ENCODE peak calls at places on chromosomes 12 and 14, in seven cellular contexts. K is RPMI7951; S is hepatic stellate cell; N is ecto neural progenitor cell; V is left ventricle myocardium inferior; W is HT1080; D is CD8-positive, alpha-beta memory T cell. J is an unnamed sample.

GRCh38 chr12:116497051-116497529 is 62.1 kb upstream of the MAP1LC3B2 start:
- DNase-seq in K (no peak), S (no peak), N (no peak), V (no peak), W (no peak), D (no peak), J (no peak)

GRCh38 chr12:93938921-93939320 is 209.5 kb upstream of the PLXNC1 start:
- DNase-seq in K (no peak), S (no peak), N (no peak), V (no peak), W (no peak), D (no peak), J (no peak)

GRCh38 chr14:54600685-54601084 is 33.8 kb downstream of the SAMD4A start:
- DNase-seq in K (peak; percentile 11), S (no peak), N (no peak), V (no peak), W (peak; percentile 28), D (no peak), J (no peak)

GRCh38 chr14:62592877-62593276 is 452.4 kb downstream of the KCNH5 start:
- DNase-seq in K (no peak), S (no peak), N (no peak), V (no peak), W (peak; percentile 47), D (no peak), J (peak; percentile 29)

GRCh38 chr12:5648692-5649338 is 216.9 kb downstream of the NTF3 start:
- DNase-seq in K (peak; percentile 50), S (peak; percentile 9), N (peak; percentile 64), V (no peak), W (peak; percentile 4), D (no peak), J (peak; percentile 51)

GRCh38 chr12:47561746-47562145 is 144.1 kb downstream of the RPAP3 start:
- DNase-seq in K (peak; percentile 14), S (no peak), N (no peak), V (no peak), W (peak; percentile 29), D (no peak), J (no peak)

GRCh38 chr12:106425061-106425706 is 67.6 kb downstream of the POLR3B start:
- DNase-seq in K (no peak), S (no peak), N (no peak), V (no peak), W (peak; percentile 52), D (no peak), J (no peak)

GRCh38 chr12:120199595-120200306 is 1.2 kb downstream of the RPLP0 start:
- DNase-seq in K (peak; percentile 71), S (peak; percentile 59), N (no peak), V (no peak), W (peak; percentile 55), D (peak; percentile 14), J (peak; percentile 28)

GRCh38 chr14:53055003-53055402 is 98.1 kb downstream of the DDHD1 start:
- DNase-seq in K (peak; percentile 45), S (peak; percentile 23), N (no peak), V (no peak), W (peak; percentile 55), D (no peak), J (peak; percentile 35)

J was measured in H4.